ENCODE peak calls at places on chromosomes 13 and 19, in five cellular contexts. K is stomach, U is body of pancreas, E is heart left ventricle, C is adrenal gland. Y is an unnamed sample.

GRCh38 chr13:40648040-40648439 is 18.4 kb downstream of the FOXO1 start:
- DNase-seq in K (no peak), C (no peak), E (no peak), U (no peak), Y (no peak)

GRCh38 chr19:4414800-4415251 is 12.4 kb downstream of the CHAF1A start:
- DNase-seq in K (no peak), U (no peak), E (peak), C (peak), Y (no peak)

GRCh38 chr13:74444161-74444571 is 310.0 kb upstream of the KLF12 start:
- DNase-seq in C (no peak), K (no peak), U (no peak), E (no peak), Y (no peak)

GRCh38 chr13:24700539-24700938 is 20.3 kb downstream of the ATP12A start:
- DNase-seq in K (no peak), U (no peak), E (no peak), C (no peak), Y (no peak)

GRCh38 chr13:21234537-21234936 is 58.1 kb downstream of the MRPL57 start:
- DNase-seq in K (no peak), C (peak), U (no peak), E (no peak), Y (no peak)

GRCh38 chr13:76223565-76223964 is 587.4 kb downstream of the LMO7 start:
- DNase-seq in E (no peak), K (no peak), C (no peak), U (no peak), Y (no peak)

GRCh38 chr13:59587030-59587429 is 576.7 kb downstream of the DIAPH3 start:
- DNase-seq in U (no peak), E (no peak), C (no peak), K (no peak), Y (no peak)

GRCh38 chr13:114076329-114076761 is 56.1 kb downstream of the RASA3 start:
- DNase-seq in U (no peak), C (peak), K (no peak), E (peak), Y (no peak)

GRCh38 chr13:26679411-26679810 is 81.2 kb downstream of the GPR12 start:
- DNase-seq in C (no peak), K (no peak), E (no peak), U (no peak), Y (no peak)

GRCh38 chr13:21684576-21684975 is 13.7 kb downstream of the FGF9 start:
- DNase-seq in K (no peak), U (no peak), E (no peak), C (no peak), Y (no peak)

GRCh38 chr13:80515296-80515695 is 174.4 kb upstream of the SPRY2 start:
- DNase-seq in C (no peak), U (no peak), E (no peak), K (no peak), Y (no peak)

GRCh38 chr19:32869369-32870153 is at the start of gene SLC7A9:
- DNase-seq in C (no peak), U (no peak), E (no peak), K (peak), Y (no peak)

GRCh38 chr19:44003461-44004134 is 841 bp downstream of the ZNF230 start:
- DNase-seq in U (no peak), K (no peak), C (no peak), E (no peak), Y (peak)

GRCh38 chr19:489418-490196 is 6.7 kb upstream of the MADCAM1 start:
- DNase-seq in K (no peak), C (peak), E (no peak), U (peak), Y (no peak)

GRCh38 chr19:14471436-14472187 is 3.5 kb downstream of the PTGER1 start:
- DNase-seq in E (no peak), K (no peak), C (no peak), U (no peak), Y (no peak)

GRCh38 chr13:24217601-24218281 is 57.2 kb downstream of the SPATA13 start:
- DNase-seq in E (no peak), K (peak), U (peak), C (no peak), Y (no peak)

GRCh38 chr13:36879218-36879938 is 40.7 kb downstream of the SMAD9 start:
- DNase-seq in K (no peak), C (no peak), E (no peak), U (no peak), Y (no peak)

GRCh38 chr13:76822691-76823267 is 63.4 kb downstream of the KCTD12 start:
- DNase-seq in C (no peak), U (no peak), K (no peak), E (no peak), Y (no peak)

GRCh38 chr13:110340812-110341444 is 33.8 kb downstream of the COL4A2 start:
- DNase-seq in U (peak), E (peak), C (peak), K (peak), Y (no peak)

GRCh38 chr13:108496364-108497215 is 132.8 kb upstream of the MYO16 start:
- DNase-seq in C (no peak), E (no peak), K (no peak), U (no peak), Y (no peak)

GRCh38 chr13:102651892-102652291 is 43.0 kb downstream of the METTL21C start:
- DNase-seq in U (no peak), K (no peak), E (no peak), C (no peak), Y (no peak)

GRCh38 chr13:43058318-43058674 is 34.9 kb downstream of the DNAJC15 start:
- DNase-seq in U (no peak), K (no peak), E (no peak), C (no peak), Y (peak)

GRCh38 chr13:74891610-74892009 is 590.4 kb downstream of the TBC1D4 start:
- DNase-seq in K (no peak), C (no peak), U (no peak), E (no peak), Y (no peak)

GRCh38 chr13:83995930-83996329 is 113.7 kb upstream of the SLITRK1 start:
- DNase-seq in K (no peak), U (no peak), C (no peak), E (no peak), Y (no peak)

GRCh38 chr19:33052352-33052972 is 12.2 kb downstream of the RHPN2 start:
- DNase-seq in K (peak), E (no peak), C (no peak), U (no peak), Y (no peak)

GRCh38 chr19:52936958-52937334 is 13.7 kb upstream of the ZNF888 start:
- DNase-seq in U (no peak), C (no peak), K (no peak), E (no peak), Y (no peak)

GRCh38 chr13:66585669-66586203 is 644.4 kb downstream of the PCDH9 start:
- DNase-seq in U (no peak), E (no peak), C (no peak), K (no peak), Y (no peak)

GRCh38 chr13:113970810-113971470 is 2.9 kb downstream of the C13orf46 start:
- DNase-seq in C (no peak), U (peak), E (peak), K (peak), Y (no peak)

GRCh38 chr19:28063702-28064101 is 1149.2 kb downstream of the UQCRFS1 start:
- DNase-seq in E (no peak), U (no peak), C (no peak), K (no peak), Y (no peak)

GRCh38 chr13:20191311-20191901 is 1.3 kb downstream of the GJB2 start:
- DNase-seq in C (no peak), K (no peak), U (no peak), E (no peak), Y (no peak)

GRCh38 chr19:3690551-3691371 is 9.5 kb downstream of the PIP5K1C start:
- DNase-seq in U (no peak), K (no peak), C (no peak), E (no peak), Y (no peak)

GRCh38 chr19:10392120-10392519 is 11.2 kb downstream of the CDC37 start:
- DNase-seq in U (no peak), C (no peak), K (no peak), E (no peak), Y (no peak)

GRCh38 chr19:10393137-10393536 is 10.2 kb downstream of the CDC37 start:
- DNase-seq in E (no peak), U (no peak), K (no peak), C (no peak), Y (no peak)

GRCh38 chr19:10389863-10390262 is 9.5 kb upstream of the TYK2 start:
- DNase-seq in E (no peak), K (no peak), C (no peak), U (no peak), Y (no peak)

GRCh38 chr19:10390652-10391286 is 10.4 kb upstream of the TYK2 start:
- DNase-seq in E (no peak), U (peak), C (peak), K (peak), Y (peak)

DNA sequence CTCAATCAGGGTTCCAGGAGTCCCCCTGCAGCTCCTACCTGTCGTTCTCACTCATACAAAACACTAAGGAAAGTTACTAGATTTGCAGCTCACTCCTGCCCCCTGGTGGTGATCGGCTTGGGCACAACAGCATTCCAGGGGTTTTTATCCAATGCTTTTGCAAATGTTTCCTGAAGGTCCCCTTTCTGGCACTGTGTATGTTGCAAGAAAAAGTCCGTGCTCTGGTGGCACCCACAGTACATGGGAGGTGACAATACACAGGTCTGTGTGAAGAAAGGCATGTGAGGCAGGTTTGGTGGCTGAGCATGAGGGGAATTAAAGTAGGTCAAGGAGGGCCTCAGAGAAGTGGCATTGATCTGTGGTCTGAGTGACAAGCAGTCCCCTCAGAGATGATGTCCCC is 8.6 kb upstream of the TYK2 start:
- DNase-seq in E (peak), C (peak), K (peak), U (peak), Y (peak)
- TF ChIP-seq POLR2A in E (no peak), C (no peak), K (no peak), U (no peak), Y (no peak)

GRCh38 chr19:38662508-38663155 is 15.2 kb downstream of the ACTN4 start:
- DNase-seq in K (no peak), C (no peak), U (no peak), E (no peak), Y (no peak)

GRCh38 chr19:38663156-38663651 is 15.8 kb downstream of the ACTN4 start:
- DNase-seq in K (no peak), E (no peak), U (no peak), C (peak), Y (no peak)

GRCh38 chr19:38664503-38665211 is 17.2 kb downstream of the ACTN4 start:
- DNase-seq in C (no peak), U (no peak), E (no peak), K (no peak), Y (no peak)

GRCh38 chr19:38665219-38665931 is 17.9 kb downstream of the ACTN4 start:
- DNase-seq in K (no peak), U (no peak), E (no peak), C (no peak), Y (no peak)

DNA sequence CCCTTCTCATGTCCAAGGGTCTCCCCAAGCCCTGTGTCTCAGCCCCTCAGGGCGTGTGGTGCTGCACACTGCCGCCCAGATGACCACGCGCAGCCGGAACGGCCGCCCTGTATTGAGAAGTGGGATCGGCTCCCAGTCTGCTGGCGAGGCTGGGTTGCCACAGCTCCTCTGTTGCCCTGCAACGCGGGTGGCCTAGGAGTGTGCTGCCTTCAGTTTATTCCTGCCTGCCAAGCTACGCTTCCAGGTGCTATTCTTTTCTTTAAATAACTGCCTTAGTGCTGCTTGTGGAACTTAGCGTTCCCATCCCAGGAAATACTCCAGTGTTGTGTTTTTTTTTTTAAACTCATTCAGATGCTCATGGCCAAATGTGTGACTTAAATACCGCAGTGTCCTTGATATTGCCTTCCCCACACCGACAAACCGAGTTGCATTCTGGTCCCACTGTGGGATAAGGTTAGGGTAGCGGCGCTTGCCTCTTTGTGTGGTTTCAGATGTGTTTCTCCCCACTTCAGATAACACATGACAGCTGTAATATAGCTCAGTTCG is 16.6 kb downstream of the ACTN4 start:
- DNase-seq in U (no peak), E (peak), C (peak), K (no peak), Y (no peak)
- TF ChIP-seq POLR2A in U (no peak), E (peak), C (peak), K (no peak), Y (no peak)

GRCh38 chr19:1523412-1524205 is at the start of gene PLK5:
- DNase-seq in K (no peak), U (no peak), E (no peak), C (no peak), Y (no peak)
- TF ChIP-seq POLR2A in K (no peak), U (no peak), E (no peak), C (no peak), Y (no peak)

GRCh38 chr19:39705578-39706188 is 1.4 kb downstream of the LGALS14 start:
- DNase-seq in E (no peak), U (no peak), K (no peak), C (no peak), Y (no peak)
- TF ChIP-seq POLR2A in E (no peak), U (no peak), K (no peak), C (no peak), Y (no peak)

DNA sequence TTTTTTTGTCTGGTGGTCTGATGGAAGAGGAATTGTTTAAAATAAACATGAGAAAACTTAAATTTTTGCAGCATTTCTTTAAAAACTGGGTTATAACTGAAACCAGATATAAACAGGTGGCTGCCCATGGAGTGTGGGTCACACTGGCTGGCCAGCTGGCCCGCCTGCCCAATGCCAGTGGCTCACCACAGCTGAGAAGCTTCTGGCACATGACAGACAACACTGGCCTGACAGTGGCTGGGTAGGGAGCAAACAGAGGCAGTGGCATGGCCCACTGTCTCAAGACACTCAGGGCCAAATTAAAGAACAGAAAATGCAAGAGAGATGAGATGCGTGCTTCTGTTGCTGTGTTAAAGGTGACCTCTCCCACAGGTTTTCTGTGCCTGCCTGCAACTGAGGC is 3.1 kb upstream of the SLC35E1 start:
- DNase-seq in K (no peak), E (no peak), C (no peak), U (no peak), Y (no peak)
- TF ChIP-seq POLR2A in K (no peak), E (no peak), C (no peak), U (no peak), Y (no peak)

GRCh38 chr19:18152444-18152816 is 533 bp upstream of the PIK3R2 start:
- DNase-seq in C (peak), E (peak), U (peak), K (peak), Y (peak)
- TF ChIP-seq POLR2A in C (no peak), E (no peak), U (peak), K (no peak), Y (peak)

GRCh38 chr19:19205416-19206410 is 2.5 kb upstream of the NR2C2AP start:
- DNase-seq in K (no peak), C (no peak), U (no peak), E (no peak), Y (no peak)

GRCh38 chr19:19201697-19202630 is 1.2 kb downstream of the NR2C2AP start:
- DNase-seq in K (no peak), E (no peak), C (no peak), U (no peak), Y (no peak)

GRCh38 chr19:19204181-19204580 is 967 bp upstream of the NR2C2AP start:
- DNase-seq in U (no peak), C (no peak), K (no peak), E (no peak), Y (no peak)

GRCh38 chr19:19202707-19203011 is 555 bp downstream of the NR2C2AP start:
- DNase-seq in E (no peak), K (no peak), C (no peak), U (no peak), Y (no peak)

DNA sequence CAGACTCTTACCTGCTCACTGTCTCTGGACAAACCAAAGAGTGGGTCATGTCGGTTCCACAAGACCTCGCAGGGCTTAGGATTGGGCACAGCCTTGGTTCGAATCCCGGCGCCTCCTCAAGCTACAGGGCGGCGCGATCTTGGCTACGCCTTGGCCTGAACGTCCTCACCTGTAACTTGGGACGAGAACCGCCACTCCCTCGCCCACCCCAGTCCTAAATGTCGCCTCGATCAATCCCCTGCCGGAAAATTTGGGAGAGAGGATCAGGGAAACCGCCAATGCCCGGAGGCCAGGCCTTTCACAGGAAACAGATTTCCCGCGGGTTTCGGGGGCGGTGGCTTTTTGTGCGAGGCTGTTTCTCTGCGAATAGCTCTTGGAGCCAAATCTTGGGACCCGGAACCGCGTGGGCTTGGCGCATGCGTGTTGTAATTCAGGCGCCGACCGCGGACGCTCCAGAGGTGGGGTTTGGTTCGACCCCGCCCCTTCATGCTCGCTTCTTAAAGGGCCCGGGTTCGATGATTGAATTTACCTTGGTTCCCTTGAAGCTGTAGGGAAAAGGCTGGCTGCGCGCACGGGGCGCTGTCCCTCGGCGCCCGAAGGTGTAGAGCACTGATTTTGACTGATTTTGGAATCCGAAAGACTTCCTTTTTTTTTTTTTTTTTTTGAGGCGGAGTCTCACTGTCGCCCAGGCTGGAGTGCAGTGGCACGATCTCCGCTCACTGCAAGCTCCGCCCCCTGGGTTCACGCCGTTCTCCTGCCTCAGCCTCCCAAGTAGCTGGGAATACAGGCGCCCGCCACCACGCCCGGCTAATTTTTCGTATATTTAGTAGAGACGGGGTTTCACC is at the start of gene NR2C2AP:
- DNase-seq in C (peak), E (peak), U (peak), K (peak), Y (peak)
- TF ChIP-seq POLR2A in C (no peak), E (no peak), U (peak), K (no peak), Y (peak)

GRCh38 chr19:16587031-16588023 is 15.1 kb upstream of the SLC35E1 start:
- DNase-seq in E (no peak), C (peak), U (no peak), K (no peak), Y (no peak)
- TF ChIP-seq POLR2A in E (no peak), C (no peak), U (no peak), K (no peak), Y (no peak)

GRCh38 chr19:34269968-34270621 is 15.7 kb downstream of the GARRE1 start:
- DNase-seq in C (peak), U (peak), E (no peak), K (peak), Y (peak)
- TF ChIP-seq POLR2A in C (no peak), U (peak), E (no peak), K (no peak), Y (no peak)